ENCODE peak calls at places on chromosomes 4 and X, in four cellular contexts. E is cardiac muscle cell, F is endodermal cell, C is PC-3. L is an unnamed sample.

GRCh38 chr4:147773261-147774184 is 41.6 kb downstream of the ARHGAP10 start:
- DNase-seq in E (no peak), F (no peak), C (peak; percentile 39), L (no peak)

GRCh38 chr4:107858158-107858742 is 33.5 kb downstream of the SGMS2 start:
- DNase-seq in C (no peak), F (peak; percentile 41), E (no peak), L (no peak)

GRCh38 chr4:169305173-169305572 is 34.4 kb upstream of the SH3RF1 start:
- DNase-seq in E (no peak), F (no peak), C (no peak), L (no peak)

GRCh38 chr4:109990307-109991257 is 77.9 kb downstream of the EGF start:
- DNase-seq in F (no peak), C (no peak), E (no peak), L (no peak)

GRCh38 chr4:168498259-168498658 is 1.4 kb downstream of the PALLD start:
- DNase-seq in E (peak; percentile 56), F (no peak), C (no peak), L (no peak)

GRCh38 chrX:135168533-135168932 is 2.7 kb downstream of the CT55 start:
- DNase-seq in E (no peak), F (no peak), C (no peak), L (no peak)

GRCh38 chrX:30085571-30085970 is 129.8 kb upstream of the MAGEB2 start:
- DNase-seq in E (no peak), F (no peak), C (no peak), L (no peak)

GRCh38 chrX:135421932-135422809 is at the start of gene SMIM10L2A:
- DNase-seq in E (no peak), C (no peak), F (peak; percentile 60), L (no peak)

GRCh38 chrX:63686878-63687714 is 97.9 kb downstream of the ARHGEF9 start:
- DNase-seq in C (peak; percentile 68), E (peak; percentile 25), F (peak; percentile 57), L (no peak)

GRCh38 chr4:73053974-73054480 is 15.5 kb downstream of the COX18 start:
- DNase-seq in C (no peak), E (no peak), F (no peak), L (no peak)

GRCh38 chr4:52914051-52914605 is 52.0 kb downstream of the RASL11B start:
- DNase-seq in E (peak; percentile 42), C (peak; percentile 53), F (no peak), L (no peak)

GRCh38 chr4:52910115-52910514 is 48.0 kb downstream of the RASL11B start:
- DNase-seq in E (no peak), F (no peak), C (no peak), L (no peak)

GRCh38 chr4:52911684-52912294 is 49.7 kb downstream of the RASL11B start:
- DNase-seq in C (peak; percentile 89), E (peak; percentile 88), F (peak; percentile 96), L (peak; percentile 33)

GRCh38 chr4:52915131-52915645 is 53.1 kb downstream of the RASL11B start:
- DNase-seq in E (no peak), C (no peak), F (no peak), L (no peak)

GRCh38 chr4:52912608-52913007 is 50.5 kb downstream of the RASL11B start:
- DNase-seq in F (no peak), E (no peak), C (no peak), L (no peak)
- H3K27ac ChIP-seq in F (no peak overlapping the region), E (peak overlapping the region; percentile 92), C (no peak overlapping the region), L (no peak overlapping the region)

GRCh38 chrX:10117864-10118377 is 38.9 kb upstream of the CLCN4 start:
- DNase-seq in C (no peak), E (no peak), F (no peak), L (no peak)

GRCh38 chrX:10119399-10119990 is 37.3 kb upstream of the CLCN4 start:
- DNase-seq in C (peak; percentile 73), F (peak; percentile 86), E (peak; percentile 91), L (peak; percentile 39)

GRCh38 chrX:10120828-10121227 is 35.9 kb upstream of the CLCN4 start:
- DNase-seq in E (no peak), F (no peak), C (no peak), L (no peak)

GRCh38 chrX:10117301-10117700 is 39.5 kb upstream of the CLCN4 start:
- DNase-seq in C (no peak), E (no peak), F (no peak), L (no peak)

GRCh38 chrX:10118530-10118929 is 38.2 kb upstream of the CLCN4 start:
- DNase-seq in F (no peak), C (no peak), E (no peak), L (no peak)
- H3K27ac ChIP-seq in F (no peak overlapping the region), C (no peak overlapping the region), E (no peak overlapping the region), L (no peak overlapping the region)

GRCh38 chr4:1363540-1363939 is 16.5 kb downstream of the UVSSA start:
- DNase-seq in C (no peak), F (no peak), E (no peak), L (no peak)
- H3K27ac ChIP-seq in C (no peak overlapping the region), F (no peak overlapping the region), E (no peak overlapping the region), L (no peak overlapping the region)

DNA sequence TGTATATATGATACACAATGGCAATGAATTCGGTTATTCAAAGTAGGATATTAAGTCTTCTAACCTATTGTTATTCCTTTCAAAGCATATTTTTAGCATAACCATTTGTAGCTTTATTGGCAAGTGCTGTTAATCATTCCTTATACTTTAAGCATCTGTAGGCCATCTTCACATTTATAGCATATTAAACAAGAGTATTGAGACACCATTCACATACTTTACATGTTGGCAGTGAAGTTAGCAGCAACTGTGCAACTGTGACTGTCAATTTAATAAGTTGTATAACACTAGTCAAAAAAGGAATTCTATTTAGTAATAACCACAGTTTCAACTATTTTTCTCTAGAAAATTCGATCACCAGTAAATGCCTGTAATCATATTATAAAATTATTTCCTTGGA is 107.3 kb upstream of the MYOZ2 start:
- DNase-seq in C (no peak), F (no peak), E (no peak), L (no peak)
- H3K27ac ChIP-seq in C (no peak overlapping the region), F (no peak overlapping the region), E (no peak overlapping the region), L (no peak overlapping the region)